ENCODE peak calls at places on chromosome 9, in five cellular contexts. One of them, this sample, is unnamed.

GRCh38 chr9:121684381-121685145 is 33.1 kb downstream of the DAB2IP start:
- DNase-seq in stimulated activated CD4-positive, alpha-beta T cell treated with anti-CD3 and anti-CD28 coated beads, Interleukin-12 subunit alpha, Interleukin-12 subunit beta, amount 100 ng/mL, for 4 hours: no peak
- DNase-seq in pancreas: peak; percentile 51
- DNase-seq in substantia nigra: peak; percentile 48
- DNase-seq in NCI-H1694 treated with DMSO at 0.1 percent for 48 hours: peak; percentile 5
- DNase-seq in this sample: peak; percentile 64

GRCh38 chr9:114271556-114272510 is 51.1 kb upstream of the ORM1 start:
- DNase-seq in substantia nigra: peak; percentile 48
- DNase-seq in pancreas: peak; percentile 64
- DNase-seq in NCI-H1694 treated with DMSO at 0.1 percent for 48 hours: peak; percentile 10
- DNase-seq in stimulated activated CD4-positive, alpha-beta T cell treated with anti-CD3 and anti-CD28 coated beads, Interleukin-12 subunit alpha, Interleukin-12 subunit beta, amount 100 ng/mL, for 4 hours: peak; percentile 9
- DNase-seq in this sample: no peak

GRCh38 chr9:126703330-126704156 is 89.8 kb downstream of the LMX1B start:
- DNase-seq in stimulated activated CD4-positive, alpha-beta T cell treated with anti-CD3 and anti-CD28 coated beads, Interleukin-12 subunit alpha, Interleukin-12 subunit beta, amount 100 ng/mL, for 4 hours: no peak
- DNase-seq in substantia nigra: no peak
- DNase-seq in pancreas: peak; percentile 2
- DNase-seq in NCI-H1694 treated with DMSO at 0.1 percent for 48 hours: no peak
- DNase-seq in this sample: no peak

GRCh38 chr9:116471093-116471906 is 215.8 kb upstream of the TRIM32 start:
- DNase-seq in pancreas: no peak
- DNase-seq in NCI-H1694 treated with DMSO at 0.1 percent for 48 hours: no peak
- DNase-seq in stimulated activated CD4-positive, alpha-beta T cell treated with anti-CD3 and anti-CD28 coated beads, Interleukin-12 subunit alpha, Interleukin-12 subunit beta, amount 100 ng/mL, for 4 hours: no peak
- DNase-seq in substantia nigra: no peak
- DNase-seq in this sample: no peak

GRCh38 chr9:14348241-14349140 is 34.5 kb upstream of the NFIB start:
- DNase-seq in stimulated activated CD4-positive, alpha-beta T cell treated with anti-CD3 and anti-CD28 coated beads, Interleukin-12 subunit alpha, Interleukin-12 subunit beta, amount 100 ng/mL, for 4 hours: no peak
- DNase-seq in substantia nigra: no peak
- DNase-seq in NCI-H1694 treated with DMSO at 0.1 percent for 48 hours: no peak
- DNase-seq in pancreas: peak; percentile 21
- DNase-seq in this sample: no peak

GRCh38 chr9:21591221-21592062 is 109.3 kb upstream of the IFNE start:
- DNase-seq in substantia nigra: no peak
- DNase-seq in pancreas: no peak
- DNase-seq in NCI-H1694 treated with DMSO at 0.1 percent for 48 hours: no peak
- DNase-seq in stimulated activated CD4-positive, alpha-beta T cell treated with anti-CD3 and anti-CD28 coated beads, Interleukin-12 subunit alpha, Interleukin-12 subunit beta, amount 100 ng/mL, for 4 hours: peak; percentile 41
- DNase-seq in this sample: peak; percentile 62

GRCh38 chr9:130857864-130858730 is 23.0 kb downstream of the ABL1 start:
- DNase-seq in pancreas: no peak
- DNase-seq in stimulated activated CD4-positive, alpha-beta T cell treated with anti-CD3 and anti-CD28 coated beads, Interleukin-12 subunit alpha, Interleukin-12 subunit beta, amount 100 ng/mL, for 4 hours: no peak
- DNase-seq in NCI-H1694 treated with DMSO at 0.1 percent for 48 hours: peak; percentile 43
- DNase-seq in substantia nigra: no peak
- DNase-seq in this sample: no peak

GRCh38 chr9:131046581-131047202 is 37.7 kb downstream of the LAMC3 start:
- DNase-seq in substantia nigra: peak; percentile 69
- DNase-seq in pancreas: peak; percentile 61
- DNase-seq in stimulated activated CD4-positive, alpha-beta T cell treated with anti-CD3 and anti-CD28 coated beads, Interleukin-12 subunit alpha, Interleukin-12 subunit beta, amount 100 ng/mL, for 4 hours: peak; percentile 71
- DNase-seq in NCI-H1694 treated with DMSO at 0.1 percent for 48 hours: peak; percentile 48
- DNase-seq in this sample: peak; percentile 67

GRCh38 chr9:99907208-99907532 is 716 bp downstream of the STX17 start:
- DNase-seq in NCI-H1694 treated with DMSO at 0.1 percent for 48 hours: no peak
- DNase-seq in substantia nigra: no peak
- DNase-seq in stimulated activated CD4-positive, alpha-beta T cell treated with anti-CD3 and anti-CD28 coated beads, Interleukin-12 subunit alpha, Interleukin-12 subunit beta, amount 100 ng/mL, for 4 hours: no peak
- DNase-seq in pancreas: no peak
- DNase-seq in this sample: no peak

GRCh38 chr9:97468658-97469448 is 32.6 kb upstream of the TMOD1 start:
- DNase-seq in substantia nigra: peak; percentile 74
- DNase-seq in stimulated activated CD4-positive, alpha-beta T cell treated with anti-CD3 and anti-CD28 coated beads, Interleukin-12 subunit alpha, Interleukin-12 subunit beta, amount 100 ng/mL, for 4 hours: peak; percentile 19
- DNase-seq in pancreas: peak; percentile 87
- DNase-seq in NCI-H1694 treated with DMSO at 0.1 percent for 48 hours: peak; percentile 47
- DNase-seq in this sample: peak; percentile 84

GRCh38 chr9:105318729-105319513 is 74.5 kb downstream of the SLC44A1 start:
- DNase-seq in stimulated activated CD4-positive, alpha-beta T cell treated with anti-CD3 and anti-CD28 coated beads, Interleukin-12 subunit alpha, Interleukin-12 subunit beta, amount 100 ng/mL, for 4 hours: no peak
- DNase-seq in pancreas: peak; percentile 15
- DNase-seq in NCI-H1694 treated with DMSO at 0.1 percent for 48 hours: no peak
- DNase-seq in substantia nigra: no peak
- DNase-seq in this sample: no peak

GRCh38 chr9:77926314-77926959 is 105.2 kb downstream of the GNAQ start:
- DNase-seq in stimulated activated CD4-positive, alpha-beta T cell treated with anti-CD3 and anti-CD28 coated beads, Interleukin-12 subunit alpha, Interleukin-12 subunit beta, amount 100 ng/mL, for 4 hours: no peak
- DNase-seq in pancreas: no peak
- DNase-seq in substantia nigra: no peak
- DNase-seq in NCI-H1694 treated with DMSO at 0.1 percent for 48 hours: no peak
- DNase-seq in this sample: no peak

GRCh38 chr9:98594551-98595160 is 114.1 kb downstream of the GABBR2 start:
- DNase-seq in stimulated activated CD4-positive, alpha-beta T cell treated with anti-CD3 and anti-CD28 coated beads, Interleukin-12 subunit alpha, Interleukin-12 subunit beta, amount 100 ng/mL, for 4 hours: no peak
- DNase-seq in NCI-H1694 treated with DMSO at 0.1 percent for 48 hours: no peak
- DNase-seq in substantia nigra: no peak
- DNase-seq in pancreas: no peak
- DNase-seq in this sample: no peak

GRCh38 chr9:14421291-14421690 is 107.3 kb upstream of the NFIB start:
- DNase-seq in substantia nigra: no peak
- DNase-seq in pancreas: no peak
- DNase-seq in NCI-H1694 treated with DMSO at 0.1 percent for 48 hours: no peak
- DNase-seq in stimulated activated CD4-positive, alpha-beta T cell treated with anti-CD3 and anti-CD28 coated beads, Interleukin-12 subunit alpha, Interleukin-12 subunit beta, amount 100 ng/mL, for 4 hours: no peak
- DNase-seq in this sample: no peak

GRCh38 chr9:134437417-134438203 is 111.4 kb downstream of the RXRA start:
- DNase-seq in substantia nigra: no peak
- DNase-seq in stimulated activated CD4-positive, alpha-beta T cell treated with anti-CD3 and anti-CD28 coated beads, Interleukin-12 subunit alpha, Interleukin-12 subunit beta, amount 100 ng/mL, for 4 hours: no peak
- DNase-seq in NCI-H1694 treated with DMSO at 0.1 percent for 48 hours: no peak
- DNase-seq in pancreas: no peak
- DNase-seq in this sample: peak; percentile 60

GRCh38 chr9:32550046-32550608 is 2.0 kb upstream of the SMIM27 start:
- DNase-seq in pancreas: no peak
- DNase-seq in stimulated activated CD4-positive, alpha-beta T cell treated with anti-CD3 and anti-CD28 coated beads, Interleukin-12 subunit alpha, Interleukin-12 subunit beta, amount 100 ng/mL, for 4 hours: no peak
- DNase-seq in substantia nigra: no peak
- DNase-seq in NCI-H1694 treated with DMSO at 0.1 percent for 48 hours: peak; percentile 11
- DNase-seq in this sample: no peak

GRCh38 chr9:20512106-20512505 is 110.2 kb downstream of the MLLT3 start:
- DNase-seq in substantia nigra: no peak
- DNase-seq in pancreas: no peak
- DNase-seq in NCI-H1694 treated with DMSO at 0.1 percent for 48 hours: no peak
- DNase-seq in stimulated activated CD4-positive, alpha-beta T cell treated with anti-CD3 and anti-CD28 coated beads, Interleukin-12 subunit alpha, Interleukin-12 subunit beta, amount 100 ng/mL, for 4 hours: no peak
- DNase-seq in this sample: no peak

GRCh38 chr9:18263367-18263766 is 210.6 kb upstream of the ADAMTSL1 start:
- DNase-seq in pancreas: no peak
- DNase-seq in stimulated activated CD4-positive, alpha-beta T cell treated with anti-CD3 and anti-CD28 coated beads, Interleukin-12 subunit alpha, Interleukin-12 subunit beta, amount 100 ng/mL, for 4 hours: no peak
- DNase-seq in substantia nigra: no peak
- DNase-seq in NCI-H1694 treated with DMSO at 0.1 percent for 48 hours: no peak
- DNase-seq in this sample: no peak